ENCODE peak calls at places on chromosomes 13 and 19, in seven cellular contexts. P is stimulated activated CD4-positive, alpha-beta T cell treated with anti-CD3 and anti-CD28 coated beads, Interleukin-15, amount 100 ng/mL, for 1 hour; C is amygdala; W is activated CD4-positive, CD25-positive, alpha-beta regulatory T cell; G is fibroblast of lung; A is hepatic stellate cell; S is stimulated activated CD8-positive, alpha-beta memory T cell treated with anti-CD3 and anti-CD28 coated beads, Interleukin-7, amount 100 ng/mL, for 1 hour. V is an unnamed sample.

GRCh38 chr19:19113040-19113541 is 25.2 kb downstream of the TMEM161A start:
- DNase-seq in P (no peak), G (peak; percentile 43), W (no peak), S (no peak), A (peak; percentile 50), C (no peak), V (no peak)

GRCh38 chr13:61685683-61686013 is 270.0 kb upstream of the PCDH20 start:
- DNase-seq in W (no peak), A (no peak), S (no peak), C (no peak), P (no peak), G (no peak), V (no peak)

GRCh38 chr13:50672025-50672424 is 171.5 kb downstream of the DLEU7 start:
- DNase-seq in C (no peak), P (no peak), S (no peak), W (no peak), G (no peak), A (no peak), V (no peak)

GRCh38 chr13:27868639-27869435 is 51.0 kb upstream of the PDX1 start:
- DNase-seq in C (no peak), S (no peak), G (peak; percentile 8), P (no peak), A (no peak), W (no peak), V (no peak)

GRCh38 chr19:10086032-10086903 is at the start of gene SHFL:
- DNase-seq in C (peak; percentile 27), G (peak; percentile 58), S (peak; percentile 75), P (peak; percentile 71), A (peak; percentile 93), W (peak; percentile 66), V (peak; percentile 46)

GRCh38 chr19:38395381-38396127 is 7.1 kb downstream of the SPRED3 start:
- DNase-seq in S (no peak), W (no peak), A (no peak), G (no peak), C (no peak), P (no peak), V (no peak)

GRCh38 chr19:16429759-16430091 is 42.0 kb downstream of the EPS15L1 start:
- DNase-seq in A (no peak), C (no peak), S (no peak), G (no peak), P (no peak), W (no peak), V (no peak)

GRCh38 chr13:28040977-28041376 is 52.5 kb upstream of the URAD start:
- DNase-seq in C (no peak), G (no peak), S (no peak), W (no peak), A (no peak), P (no peak), V (no peak)

GRCh38 chr19:33332248-33332647 is 29.9 kb upstream of the CEBPA start:
- DNase-seq in W (no peak), C (peak; percentile 9), P (no peak), A (no peak), G (no peak), S (no peak), V (no peak)

GRCh38 chr19:55253842-55254624 is 4.8 kb downstream of the PPP6R1 start:
- DNase-seq in G (no peak), S (peak; percentile 37), P (peak; percentile 32), A (no peak), W (peak; percentile 32), C (no peak), V (no peak)

GRCh38 chr13:53254495-53254894 is 225.9 kb downstream of the OLFM4 start:
- DNase-seq in C (no peak), A (no peak), G (no peak), P (no peak), S (no peak), W (no peak), V (no peak)

GRCh38 chr19:43450545-43450997 is 14.8 kb downstream of the LYPD3 start:
- DNase-seq in C (no peak), W (no peak), G (peak; percentile 65), A (no peak), P (no peak), S (no peak), V (no peak)

GRCh38 chr19:13172335-13173128 is 22.3 kb downstream of the IER2 start:
- DNase-seq in W (peak; percentile 59), G (peak; percentile 85), A (peak; percentile 90), S (peak; percentile 75), P (peak; percentile 62), C (no peak), V (no peak)

GRCh38 chr19:40089462-40089861 is 1.3 kb downstream of the ZNF780A start:
- DNase-seq in G (peak; percentile 42), S (no peak), A (no peak), C (no peak), W (no peak), P (no peak), V (no peak)

GRCh38 chr19:1251233-1251502 is 2.8 kb downstream of the MIDN start:
- DNase-seq in S (no peak), W (no peak), P (no peak), A (peak; percentile 57), C (no peak), G (peak; percentile 63), V (peak; percentile 91)

GRCh38 chr19:19162495-19162894 is 7.6 kb downstream of the MEF2B start:
- DNase-seq in G (no peak), P (no peak), A (no peak), S (no peak), C (no peak), W (no peak), V (no peak)

GRCh38 chr13:21478881-21479808 is 20.0 kb upstream of the ZDHHC20 start:
- DNase-seq in S (no peak), G (peak; percentile 87), P (no peak), W (no peak), C (peak; percentile 9), A (peak; percentile 32), V (no peak)

GRCh38 chr13:75319244-75319643 is 162.7 kb downstream of the TBC1D4 start:
- DNase-seq in G (no peak), S (no peak), A (peak; percentile 12), W (no peak), C (no peak), P (no peak), V (no peak)

GRCh38 chr13:50326746-50327145 is 311.5 kb downstream of the KCNRG start:
- DNase-seq in A (no peak), W (no peak), P (no peak), C (no peak), G (no peak), S (no peak), V (no peak)

GRCh38 chr13:112943309-112944125 is 25.5 kb upstream of the MCF2L start:
- DNase-seq in S (no peak), G (peak; percentile 11), A (peak; percentile 54), P (no peak), W (no peak), C (no peak), V (peak; percentile 91)

GRCh38 chr13:99626461-99627082 is 125.3 kb downstream of the TM9SF2 start:
- DNase-seq in A (no peak), G (peak; percentile 31), P (no peak), S (no peak), W (no peak), C (no peak), V (no peak)

GRCh38 chr19:54316746-54317107 is 3.8 kb upstream of the LILRA5 start:
- DNase-seq in P (no peak), A (no peak), C (no peak), W (no peak), S (no peak), G (no peak), V (no peak)

GRCh38 chr13:108897955-108898354 is 268.5 kb downstream of the MYO16 start:
- DNase-seq in A (no peak), W (no peak), G (no peak), P (no peak), C (no peak), S (no peak), V (no peak)

GRCh38 chr13:21638319-21639282 is 32.3 kb upstream of the FGF9 start:
- DNase-seq in G (peak; percentile 36), W (peak; percentile 2), P (no peak), S (peak; percentile 12), C (no peak), A (peak; percentile 17), V (no peak)

GRCh38 chr13:102267191-102267590 is 134.7 kb downstream of the FGF14 start:
- DNase-seq in G (peak; percentile 66), W (no peak), S (no peak), A (no peak), C (no peak), P (no peak), V (no peak)

GRCh38 chr13:97460853-97461252 is 26.9 kb downstream of the RAP2A start:
- DNase-seq in C (no peak), P (no peak), A (no peak), G (no peak), W (no peak), S (no peak), V (no peak)

GRCh38 chr13:27627377-27627776 is 5.7 kb downstream of the POLR1D start:
- DNase-seq in C (no peak), A (no peak), P (no peak), S (no peak), W (no peak), G (no peak), V (no peak)

GRCh38 chr13:19961924-19962323 is 3.4 kb downstream of the ZMYM2 start:
- DNase-seq in S (no peak), W (no peak), A (no peak), G (no peak), P (no peak), C (no peak), V (no peak)

GRCh38 chr13:43848250-43848649 is 31.3 kb downstream of the CCDC122 start:
- DNase-seq in P (no peak), S (no peak), G (peak; percentile 69), W (no peak), A (no peak), C (no peak), V (no peak)

GRCh38 chr13:111184685-111185401 is 69.7 kb downstream of the ARHGEF7 start:
- DNase-seq in W (no peak), P (no peak), A (peak; percentile 37), G (no peak), C (no peak), S (no peak), V (no peak)

GRCh38 chr13:98173431-98173921 is 3.6 kb downstream of the RNF113B start:
- DNase-seq in A (peak; percentile 84), S (no peak), C (no peak), W (no peak), P (no peak), G (peak; percentile 99), V (no peak)

GRCh38 chr13:62551588-62551987 is 1135.9 kb upstream of the PCDH20 start:
- DNase-seq in G (no peak), W (no peak), A (no peak), C (no peak), P (no peak), S (no peak), V (no peak)

GRCh38 chr19:35122687-35123551 is 7.3 kb downstream of the FXYD3 start:
- DNase-seq in P (no peak), G (no peak), W (no peak), S (no peak), C (no peak), A (no peak), V (no peak)

GRCh38 chr13:97261254-97262015 is 39.3 kb downstream of the MBNL2 start:
- DNase-seq in P (no peak), W (no peak), S (no peak), C (no peak), A (no peak), G (no peak), V (no peak)